ENCODE peak calls at places on chromosomes 1 and 21, in eight cellular contexts. Z is NB4, Y is sigmoid colon, F is AG10803, C is AG09309, E is skeletal muscle cell, K is GM06990, L is psoas muscle. J is an unnamed sample.

GRCh38 chr1:100349276-100349675 is 3.0 kb upstream of the CDC14A start:
- DNase-seq in Z (no peak), Y (no peak), F (no peak), C (no peak), E (no peak), K (no peak), L (no peak), J (no peak)

GRCh38 chr1:54857741-54858665 is 29.0 kb downstream of the DHCR24 start:
- DNase-seq in Z (peak), Y (peak), F (peak), C (peak), E (peak), K (no peak), L (no peak), J (no peak)

GRCh38 chr1:241440904-241441303 is 78.7 kb downstream of the FH start:
- DNase-seq in Z (no peak), Y (no peak), F (no peak), C (no peak), E (no peak), K (no peak), L (no peak), J (no peak)

GRCh38 chr21:42067531-42068255 is 3.4 kb upstream of the UMODL1 start:
- DNase-seq in Z (no peak), Y (no peak), F (no peak), C (no peak), E (no peak), K (no peak), L (no peak), J (peak)

GRCh38 chr1:165903672-165904071 is 76.3 kb downstream of the UCK2 start:
- DNase-seq in Z (no peak), Y (no peak), F (peak), C (no peak), E (no peak), K (no peak), L (no peak), J (no peak)

GRCh38 chr21:41929248-41929647 is 24.6 kb downstream of the C2CD2 start:
- DNase-seq in Z (no peak), Y (peak), F (no peak), C (no peak), E (no peak), K (no peak), L (no peak), J (peak)

GRCh38 chr1:226763741-226764264 is 24.7 kb upstream of the ITPKB start:
- DNase-seq in Z (no peak), Y (no peak), F (peak), C (peak), E (peak), K (peak), L (no peak), J (no peak)

GRCh38 chr1:59046134-59046533 is 250.8 kb upstream of the FGGY start:
- DNase-seq in Z (no peak), Y (no peak), F (no peak), C (no peak), E (no peak), K (no peak), L (no peak), J (no peak)

GRCh38 chr1:210920716-210921694 is 212.9 kb downstream of the KCNH1 start:
- DNase-seq in Z (no peak), Y (no peak), F (no peak), C (no peak), E (no peak), K (no peak), L (no peak), J (no peak)

GRCh38 chr1:2986549-2987305 is 34.5 kb upstream of the ACTRT2 start:
- DNase-seq in Z (no peak), Y (peak), F (no peak), C (no peak), E (no peak), K (no peak), L (no peak), J (peak)

GRCh38 chr1:203170625-203171330 is 4.8 kb downstream of the MYBPH start:
- DNase-seq in Z (no peak), Y (no peak), F (no peak), C (no peak), E (no peak), K (no peak), L (no peak), J (peak)

GRCh38 chr1:3092530-3092929 is 23.5 kb downstream of the PRDM16 start:
- DNase-seq in Z (no peak), Y (no peak), F (no peak), C (no peak), E (no peak), K (no peak), L (no peak), J (no peak)

GRCh38 chr1:206687251-206687914 is 2.7 kb downstream of the MAPKAPK2 start:
- DNase-seq in Z (no peak), Y (no peak), F (no peak), C (no peak), E (no peak), K (no peak), L (no peak), J (no peak)
- H3K4me3 ChIP-seq in Z (peak), Y (no peak), F (peak), C (peak), E (peak), K (no peak), L (peak), J (no peak)

GRCh38 chr1:225467193-225468020 is 39.6 kb upstream of the LBR start:
- DNase-seq in Z (peak), Y (peak), F (no peak), C (no peak), E (no peak), K (peak), L (peak), J (peak)

GRCh38 chr1:225470210-225470609 is 42.4 kb upstream of the LBR start:
- DNase-seq in Z (no peak), Y (no peak), F (no peak), C (no peak), E (no peak), K (no peak), L (no peak), J (peak)

GRCh38 chr1:225469051-225469450 is 41.2 kb upstream of the LBR start:
- DNase-seq in Z (no peak), Y (peak), F (no peak), C (no peak), E (no peak), K (no peak), L (no peak), J (peak)

GRCh38 chr1:225466848-225467192 is 39.0 kb upstream of the LBR start:
- DNase-seq in Z (no peak), Y (no peak), F (no peak), C (no peak), E (no peak), K (no peak), L (no peak), J (no peak)

GRCh38 chr1:225468270-225469020 is 40.6 kb upstream of the LBR start:
- DNase-seq in Z (no peak), Y (peak), F (no peak), C (no peak), E (no peak), K (no peak), L (no peak), J (peak)
- H3K4me3 ChIP-seq in Z (no peak), Y (no peak), F (no peak), C (no peak), E (no peak), K (peak), L (no peak), J (no peak)

DNA sequence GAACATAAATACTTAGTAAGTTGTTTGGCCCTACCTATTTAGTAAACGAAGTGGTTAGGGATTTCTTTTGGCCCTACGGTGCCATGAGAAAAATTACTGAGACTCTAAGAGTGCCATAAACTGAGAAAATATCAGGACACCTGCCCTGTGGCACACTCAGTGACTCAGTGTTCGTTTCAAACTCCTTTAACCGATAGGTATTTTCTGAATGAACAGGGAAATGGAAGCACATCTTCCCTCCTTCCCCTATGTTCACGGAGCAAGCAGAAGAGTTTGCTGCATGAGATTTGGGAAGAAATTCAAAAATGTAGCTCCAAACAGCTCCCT is 134.2 kb downstream of the KAZN start:
- DNase-seq in Z (no peak), Y (no peak), F (no peak), C (no peak), E (no peak), K (no peak), L (no peak), J (no peak)
- H3K4me3 ChIP-seq in Z (no peak), Y (no peak), F (no peak), C (no peak), E (no peak), K (peak), L (no peak), J (no peak)

GRCh38 chr1:27331922-27332321 is 9.9 kb upstream of the SYTL1 start:
- DNase-seq in Z (no peak), Y (no peak), F (no peak), C (no peak), E (no peak), K (no peak), L (no peak), J (peak)

GRCh38 chr1:27333717-27334279 is 8.0 kb upstream of the SYTL1 start:
- DNase-seq in Z (no peak), Y (no peak), F (no peak), C (no peak), E (no peak), K (no peak), L (no peak), J (no peak)

GRCh38 chr1:27330786-27331185 is 8.8 kb downstream of the TMEM222 start:
- DNase-seq in Z (no peak), Y (no peak), F (no peak), C (no peak), E (no peak), K (no peak), L (no peak), J (peak)

GRCh38 chr1:27331426-27331825 is 9.5 kb downstream of the TMEM222 start:
- DNase-seq in Z (no peak), Y (no peak), F (no peak), C (no peak), E (no peak), K (no peak), L (no peak), J (peak)

DNA sequence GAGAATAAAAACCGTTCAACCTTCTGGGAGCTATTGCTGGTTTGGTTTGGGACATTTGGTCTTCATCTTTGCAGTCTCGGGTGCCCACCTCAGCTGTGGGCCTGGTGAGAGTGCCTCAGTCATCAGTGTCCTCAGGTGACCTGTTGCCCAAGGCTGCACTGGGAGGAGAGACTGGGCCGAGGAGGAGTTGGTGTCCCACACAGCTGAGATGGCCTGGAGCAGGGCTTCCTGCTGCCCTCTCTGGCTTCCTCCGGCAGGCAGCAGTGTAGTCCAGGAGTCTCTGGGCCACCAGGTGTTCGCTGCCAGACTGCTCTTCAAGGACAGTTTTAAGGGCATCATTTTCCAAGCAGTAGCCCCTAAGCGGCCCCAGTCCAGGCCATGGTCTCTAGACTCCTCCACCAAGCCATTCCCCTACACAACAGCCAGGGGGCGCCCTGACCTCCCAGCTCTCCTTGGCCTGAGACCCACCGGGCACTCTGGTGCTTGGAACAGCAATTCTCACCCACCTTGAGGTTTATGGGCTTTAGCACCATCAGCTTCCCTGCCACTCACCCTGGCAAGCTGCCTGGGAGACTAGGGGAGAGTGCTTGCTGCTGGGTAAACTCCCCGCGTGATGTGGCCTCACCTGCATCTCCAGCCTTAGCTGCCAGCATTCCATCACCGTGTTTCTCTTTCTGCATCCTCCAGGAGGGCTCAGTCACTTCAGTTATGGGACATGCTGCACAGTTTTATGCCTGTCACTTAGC is 9.1 kb upstream of the SYTL1 start:
- DNase-seq in Z (peak), Y (peak), F (peak), C (no peak), E (no peak), K (no peak), L (peak), J (peak)
- H3K4me3 ChIP-seq in Z (no peak), Y (no peak), F (no peak), C (no peak), E (no peak), K (no peak), L (no peak), J (no peak)

GRCh38 chr21:34973685-34974084 is 75.4 kb downstream of the RUNX1 start:
- DNase-seq in Z (no peak), Y (no peak), F (no peak), C (no peak), E (no peak), K (no peak), L (no peak), J (no peak)
- H3K4me3 ChIP-seq in Z (no peak), Y (no peak), F (no peak), C (no peak), E (no peak), K (no peak), L (no peak), J (no peak)

DNA sequence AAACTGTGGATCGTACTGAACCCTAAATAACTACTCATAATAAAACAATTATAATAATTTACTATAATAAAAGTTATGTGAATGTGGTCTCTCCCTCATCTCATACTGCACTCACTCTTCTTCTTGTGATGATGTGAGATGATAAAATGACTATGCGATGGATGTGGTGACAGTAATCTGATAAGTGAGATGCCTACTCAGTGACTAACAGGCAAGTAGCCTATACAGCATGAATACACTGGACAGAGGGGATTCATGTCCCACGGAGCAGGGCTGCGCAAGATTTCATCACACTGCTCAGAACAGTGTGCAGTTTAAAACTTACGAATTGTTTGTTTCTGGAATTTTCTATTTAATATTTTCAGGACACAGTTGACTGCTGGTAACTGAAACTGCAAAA is 304.0 kb downstream of the DUSP10 start:
- DNase-seq in Z (no peak), Y (no peak), F (peak), C (no peak), E (peak), K (no peak), L (no peak), J (no peak)
- H3K4me3 ChIP-seq in Z (no peak), Y (no peak), F (no peak), C (no peak), E (no peak), K (no peak), L (no peak), J (no peak)

GRCh38 chr1:113949007-113949406 is 19.9 kb downstream of the HIPK1 start:
- DNase-seq in Z (peak), Y (no peak), F (no peak), C (no peak), E (no peak), K (no peak), L (no peak), J (no peak)

GRCh38 chr1:113945329-113945728 is 16.2 kb downstream of the HIPK1 start:
- DNase-seq in Z (no peak), Y (no peak), F (no peak), C (no peak), E (no peak), K (no peak), L (no peak), J (no peak)

GRCh38 chr1:113946112-113946511 is 17.0 kb downstream of the HIPK1 start:
- DNase-seq in Z (peak), Y (no peak), F (no peak), C (no peak), E (no peak), K (no peak), L (no peak), J (no peak)

GRCh38 chr1:113947388-113948107 is 18.4 kb downstream of the HIPK1 start:
- DNase-seq in Z (no peak), Y (no peak), F (no peak), C (no peak), E (no peak), K (no peak), L (no peak), J (no peak)

GRCh38 chr1:113946668-113947387 is 17.7 kb downstream of the HIPK1 start:
- DNase-seq in Z (peak), Y (no peak), F (no peak), C (no peak), E (no peak), K (no peak), L (no peak), J (no peak)
- H3K4me3 ChIP-seq in Z (no peak), Y (no peak), F (no peak), C (no peak), E (no peak), K (no peak), L (peak), J (no peak)

DNA sequence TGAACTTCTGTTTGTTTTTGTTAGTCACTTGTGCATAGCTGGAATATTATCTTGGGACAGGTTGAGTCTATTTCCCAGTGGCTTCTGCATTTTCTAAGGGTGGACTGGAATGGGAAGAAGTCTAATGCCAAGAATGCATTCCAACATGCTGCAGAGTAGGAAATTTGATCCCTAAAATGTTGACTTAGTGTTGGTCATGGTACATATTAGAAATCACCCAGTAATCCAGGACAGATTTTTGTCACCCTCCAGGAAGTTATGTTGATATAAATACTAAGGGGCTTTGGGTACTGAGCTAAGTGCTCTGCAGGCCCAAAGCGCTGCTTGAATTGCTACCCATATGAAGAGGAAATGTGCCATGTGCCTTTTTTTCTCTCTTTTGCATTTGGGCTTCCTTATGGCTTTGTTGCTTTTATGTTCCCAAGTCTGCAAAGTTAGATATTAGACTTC is 10.0 kb downstream of the ARID1A start:
- DNase-seq in Z (no peak), Y (no peak), F (peak), C (peak), E (peak), K (no peak), L (no peak), J (no peak)
- H3K4me3 ChIP-seq in Z (no peak), Y (no peak), F (no peak), C (no peak), E (no peak), K (no peak), L (peak), J (no peak)

GRCh38 chr1:7174561-7174960 is 389.3 kb downstream of the CAMTA1 start:
- DNase-seq in Z (no peak), Y (no peak), F (no peak), C (no peak), E (no peak), K (no peak), L (no peak), J (no peak)

GRCh38 chr1:7175507-7175906 is 390.3 kb downstream of the CAMTA1 start:
- DNase-seq in Z (no peak), Y (no peak), F (no peak), C (no peak), E (no peak), K (no peak), L (no peak), J (no peak)

GRCh38 chr1:7172804-7173203 is 387.6 kb downstream of the CAMTA1 start:
- DNase-seq in Z (no peak), Y (no peak), F (no peak), C (no peak), E (no peak), K (no peak), L (no peak), J (no peak)

GRCh38 chr1:7177021-7177420 is 391.8 kb downstream of the CAMTA1 start:
- DNase-seq in Z (peak), Y (no peak), F (no peak), C (no peak), E (no peak), K (no peak), L (no peak), J (no peak)

GRCh38 chr1:7174980-7175379 is 389.7 kb downstream of the CAMTA1 start:
- DNase-seq in Z (no peak), Y (no peak), F (no peak), C (no peak), E (no peak), K (no peak), L (no peak), J (no peak)
- H3K4me3 ChIP-seq in Z (no peak), Y (no peak), F (no peak), C (no peak), E (no peak), K (no peak), L (no peak), J (no peak)

GRCh38 chr21:45541221-45542039 is 810 bp downstream of the SLC19A1 start:
- DNase-seq in Z (peak), Y (peak), F (peak), C (no peak), E (no peak), K (peak), L (peak), J (peak)

GRCh38 chr21:45542242-45542666 is at the start of gene SLC19A1:
- DNase-seq in Z (peak), Y (peak), F (peak), C (no peak), E (no peak), K (peak), L (peak), J (peak)

GRCh38 chr21:45543710-45544448 is 1.6 kb upstream of the SLC19A1 start:
- DNase-seq in Z (no peak), Y (peak), F (no peak), C (no peak), E (no peak), K (peak), L (no peak), J (peak)

GRCh38 chr21:45543371-45543709 is 1.1 kb upstream of the SLC19A1 start:
- DNase-seq in Z (no peak), Y (peak), F (no peak), C (no peak), E (no peak), K (peak), L (no peak), J (no peak)

GRCh38 chr21:45542667-45543370 is 579 bp upstream of the SLC19A1 start:
- DNase-seq in Z (no peak), Y (peak), F (no peak), C (no peak), E (no peak), K (peak), L (no peak), J (peak)
- H3K4me3 ChIP-seq in Z (no peak), Y (peak), F (peak), C (peak), E (peak), K (peak), L (peak), J (peak)

J was measured in spleen.